ENCODE peak calls at places on chromosomes 4 and X, in ten cellular contexts. K, V, G, O, Y, A, R, C, W and B are unnamed samples.

GRCh38 chr4:83890816-83891215 is 354.9 kb downstream of the GPAT3 start:
- DNase-seq in V (no peak), R (no peak), Y (no peak), W (no peak), A (no peak), C (no peak), K (no peak), G (no peak), O (no peak), B (no peak)

GRCh38 chr4:54277691-54278090 is 48.6 kb downstream of the PDGFRA start:
- DNase-seq in R (peak; percentile 73), K (no peak), C (no peak), Y (peak; percentile 37), O (no peak), W (no peak), A (no peak), G (peak; percentile 70), V (no peak), B (no peak)

GRCh38 chr4:97139796-97140195 is 1003.5 kb downstream of the STPG2 start:
- DNase-seq in C (no peak), V (no peak), W (no peak), Y (no peak), A (no peak), O (no peak), K (no peak), R (no peak), G (no peak), B (no peak)

GRCh38 chr4:37490391-37491347 is 195.5 kb downstream of the RELL1 start:
- DNase-seq in K (no peak), C (no peak), G (no peak), W (no peak), Y (no peak), O (no peak), R (no peak), V (no peak), A (peak; percentile 11), B (no peak)

GRCh38 chr4:138870739-138871633 is 144.6 kb upstream of the NOCT start:
- DNase-seq in W (no peak), K (peak; percentile 74), G (peak; percentile 58), A (peak; percentile 46), C (peak; percentile 67), V (peak; percentile 56), O (peak; percentile 79), Y (peak; percentile 50), R (peak; percentile 81), B (peak; percentile 90)

GRCh38 chr4:154757713-154758112 is 13.9 kb downstream of the LRAT start:
- DNase-seq in Y (no peak), A (no peak), R (no peak), V (no peak), G (no peak), O (no peak), K (no peak), W (no peak), C (no peak), B (no peak)

GRCh38 chr4:166460769-166461550 is 587.9 kb downstream of the TLL1 start:
- DNase-seq in V (no peak), A (no peak), Y (no peak), W (no peak), G (peak; percentile 25), K (no peak), R (no peak), C (no peak), O (no peak), B (no peak)

GRCh38 chrX:140066262-140066661 is 100.9 kb upstream of the CXorf66 start:
- DNase-seq in Y (no peak), V (no peak), R (no peak), A (no peak), G (no peak), K (no peak), W (no peak), O (no peak), C (no peak), B (no peak)

GRCh38 chr4:37603070-37603468 is 83.1 kb downstream of the RELL1 start:
- DNase-seq in R (peak; percentile 71), Y (peak; percentile 14), K (peak; percentile 90), G (peak; percentile 42), C (peak; percentile 64), V (peak; percentile 76), O (peak; percentile 85), W (peak; percentile 68), A (peak; percentile 59), B (peak; percentile 84)

GRCh38 chrX:34903316-34903715 is 39.3 kb upstream of the FAM47B start:
- DNase-seq in C (no peak), R (no peak), V (no peak), K (no peak), A (no peak), Y (no peak), O (no peak), G (peak; percentile 49), W (no peak), B (no peak)

GRCh38 chr4:16264798-16265197 is 38.5 kb upstream of the TAPT1 start:
- DNase-seq in O (no peak), W (no peak), A (peak; percentile 25), C (peak; percentile 30), K (no peak), V (no peak), Y (no peak), R (peak; percentile 54), G (peak; percentile 33), B (peak; percentile 72)

GRCh38 chr4:182062936-182063335 is 180.3 kb upstream of the TENM3 start:
- DNase-seq in Y (peak; percentile 50), V (no peak), K (no peak), O (no peak), C (no peak), A (no peak), R (peak; percentile 19), G (peak; percentile 44), W (no peak), B (no peak)